ENCODE peak calls at places on chromosomes 7 and 10, in seven cellular contexts. D is GM12878, R is spleen, M is Panc1, S is HepG2, O is stomach, F is SK-N-SH. K is an unnamed sample.
A peak's percentile ranks its signal among the peaks of the same experiment; 100 is the strongest.

GRCh38 chr10:18650618-18651017 is 769 bp downstream of the NSUN6 start:
- DNase-seq in D (no peak), O (no peak), R (no peak), M (no peak), S (no peak), F (no peak), K (no peak)

GRCh38 chr7:157309990-157310668 is 26.7 kb upstream of the DNAJB6 start:
- DNase-seq in M (peak; percentile 94), S (peak; percentile 74), R (no peak), F (peak; percentile 42), D (no peak), O (no peak), K (no peak)

GRCh38 chr10:90822508-90822907 is 35.3 kb downstream of the HTR7 start:
- DNase-seq in R (no peak), D (no peak), M (no peak), S (no peak), O (no peak), F (no peak), K (no peak)

GRCh38 chr10:121994429-121994881 is 5.5 kb downstream of the TACC2 start:
- DNase-seq in O (peak; percentile 73), M (no peak), F (no peak), D (no peak), R (no peak), S (no peak), K (peak; percentile 64)

GRCh38 chr10:71600856-71601255 is 118.7 kb downstream of the C10orf105 start:
- DNase-seq in R (no peak), S (no peak), D (no peak), M (no peak), O (no peak), F (no peak), K (no peak)

GRCh38 chr10:35639021-35639521 is 3.0 kb downstream of the FZD8 start:
- DNase-seq in O (no peak), R (no peak), F (peak; percentile 28), S (no peak), M (no peak), D (no peak), K (no peak)

GRCh38 chr10:57955076-57955475 is 312.6 kb downstream of the IPMK start:
- DNase-seq in D (no peak), R (no peak), M (no peak), F (no peak), O (no peak), S (no peak), K (no peak)

GRCh38 chr10:74870191-74870590 is 43.8 kb downstream of the KAT6B start:
- DNase-seq in O (no peak), F (no peak), M (no peak), S (no peak), D (no peak), R (no peak), K (no peak)

GRCh38 chr10:112996462-112996861 is 46.4 kb downstream of the TCF7L2 start:
- DNase-seq in S (no peak), F (no peak), M (no peak), O (no peak), R (no peak), D (peak; percentile 4), K (no peak)

GRCh38 chr7:41970946-41971345 is 266.1 kb downstream of the GLI3 start:
- DNase-seq in F (no peak), R (no peak), M (no peak), O (no peak), D (no peak), S (no peak), K (no peak)

GRCh38 chr7:12107841-12108249 is 103.2 kb upstream of the TMEM106B start:
- DNase-seq in F (no peak), R (no peak), D (no peak), O (no peak), M (no peak), S (peak; percentile 37), K (no peak)

GRCh38 chr7:12110425-12110824 is 100.7 kb upstream of the TMEM106B start:
- DNase-seq in D (no peak), F (no peak), S (no peak), O (no peak), M (no peak), R (no peak), K (no peak)

GRCh38 chr7:12111461-12112405 is 99.4 kb upstream of the TMEM106B start:
- DNase-seq in M (peak; percentile 67), F (peak; percentile 83), R (peak; percentile 72), D (no peak), S (no peak), O (no peak), K (peak; percentile 28)
- TF ChIP-seq POLR2AphosphoS5 in M (peak; percentile 36), F (no peak), R (no peak), D (no peak), S (no peak), O (no peak), K (no peak)

GRCh38 chr10:119251315-119251708 is 43.9 kb downstream of the GRK5 start:
- DNase-seq in D (no peak), R (peak; percentile 22), F (no peak), O (no peak), S (no peak), M (no peak), K (no peak)

GRCh38 chr10:119253433-119254174 is 46.2 kb downstream of the GRK5 start:
- DNase-seq in M (peak; percentile 92), R (peak; percentile 65), O (no peak), F (peak; percentile 44), D (no peak), S (peak; percentile 92), K (peak; percentile 42)

GRCh38 chr10:119250641-119251314 is 43.4 kb downstream of the GRK5 start:
- DNase-seq in D (no peak), S (no peak), O (no peak), F (no peak), M (peak; percentile 94), R (peak; percentile 17), K (no peak)

GRCh38 chr10:119252470-119253151 is 45.2 kb downstream of the GRK5 start:
- DNase-seq in R (peak; percentile 4), F (no peak), M (no peak), S (no peak), D (no peak), O (no peak), K (no peak)

DNA sequence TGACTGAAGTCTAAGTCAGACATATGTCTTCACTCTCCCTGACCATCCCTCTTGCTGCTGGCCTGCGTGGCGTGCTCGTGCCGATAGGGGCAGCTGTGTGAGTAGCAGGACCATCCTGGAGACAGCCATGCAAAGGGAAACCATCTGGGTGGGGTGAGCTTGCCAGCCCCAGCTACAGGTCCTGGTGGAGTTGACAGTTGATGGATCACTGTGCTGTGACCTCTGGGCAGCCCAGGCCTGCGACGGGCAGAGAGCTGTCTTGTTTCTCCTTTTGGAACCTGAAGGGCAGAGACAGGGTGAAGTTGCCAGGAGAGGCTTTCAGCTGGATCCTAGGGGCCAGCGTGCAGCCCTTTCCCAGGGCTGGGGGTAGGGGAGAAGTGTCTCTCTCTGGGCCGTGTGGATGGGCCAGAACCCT is 44.7 kb downstream of the GRK5 start:
- DNase-seq in S (peak; percentile 75), R (peak; percentile 50), D (no peak), F (peak; percentile 70), M (no peak), O (no peak), K (no peak)
- TF ChIP-seq POLR2AphosphoS5 in S (no peak), R (peak; percentile 20), D (no peak), F (no peak), M (no peak), O (no peak), K (no peak)

DNA sequence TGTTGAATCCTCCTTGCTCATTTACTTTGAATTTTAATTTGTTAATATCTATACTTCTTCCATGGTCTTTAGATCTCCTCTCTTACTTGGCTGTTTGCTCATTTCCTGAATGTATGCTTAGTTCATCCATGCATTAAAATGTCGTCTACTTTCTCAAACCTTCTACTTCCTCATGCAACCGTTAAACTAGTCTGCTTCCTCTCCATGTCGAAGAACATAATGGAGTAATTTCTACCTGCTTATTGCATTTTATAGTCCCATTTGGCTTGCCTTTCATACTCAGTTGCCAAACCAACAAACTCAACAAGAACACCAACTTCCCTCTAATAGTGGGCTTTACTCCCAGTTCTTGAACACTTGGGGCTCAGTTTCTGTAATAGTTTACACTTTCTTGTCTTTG is 43.8 kb upstream of the SEMA3D start:
- DNase-seq in O (no peak), R (no peak), D (no peak), M (no peak), F (no peak), S (no peak), K (no peak)
- TF ChIP-seq POLR2AphosphoS5 in O (no peak), R (no peak), D (no peak), M (no peak), F (no peak), S (no peak), K (no peak)

GRCh38 chr7:18638594-18639452 is 143.3 kb downstream of the HDAC9 start:
- DNase-seq in S (no peak), O (no peak), R (no peak), M (no peak), F (no peak), D (no peak), K (no peak)
- TF ChIP-seq POLR2AphosphoS5 in S (no peak), O (peak; percentile 37), R (no peak), M (no peak), F (no peak), D (no peak), K (no peak)

GRCh38 chr7:27695096-27695495 is 32.4 kb upstream of the HIBADH start:
- DNase-seq in F (no peak), S (no peak), M (no peak), D (no peak), O (no peak), R (no peak), K (no peak)

GRCh38 chr7:27697861-27698430 is 35.3 kb upstream of the HIBADH start:
- DNase-seq in R (peak; percentile 83), S (peak; percentile 39), M (no peak), D (peak; percentile 53), F (no peak), O (peak; percentile 59), K (peak; percentile 63)

GRCh38 chr7:27690649-27691048 is 28.0 kb upstream of the HIBADH start:
- DNase-seq in F (peak; percentile 24), O (no peak), R (no peak), M (no peak), D (no peak), S (no peak), K (no peak)

GRCh38 chr7:27689878-27690164 is 27.1 kb upstream of the HIBADH start:
- DNase-seq in F (no peak), D (no peak), S (no peak), M (no peak), O (no peak), R (no peak), K (no peak)

GRCh38 chr7:27693794-27694193 is 31.1 kb upstream of the HIBADH start:
- DNase-seq in R (no peak), F (no peak), S (peak; percentile 78), M (no peak), D (no peak), O (no peak), K (no peak)
- TF ChIP-seq POLR2AphosphoS5 in R (no peak), F (no peak), S (no peak), M (no peak), D (no peak), O (no peak), K (no peak)